ENCODE peak calls at places on chromosomes 16 and 17, in nine cellular contexts. Z is tibial artery, Y is uterus, V is testis, B is prostate gland, A is Peyer's patch, D is DND-41, F is dorsolateral prefrontal cortex, X is left ventricle myocardium inferior. O is an unnamed sample.

GRCh38 chr16:4706871-4707270 is 13.5 kb downstream of the NUDT16L1 start:
- DNase-seq in A (no peak), Y (no peak), X (no peak), B (no peak), V (no peak), F (no peak), Z (no peak), D (no peak), O (no peak)

GRCh38 chr16:53509906-53510703 is 7.1 kb upstream of the AKTIP start:
- DNase-seq in Z (peak), V (peak), Y (peak), B (peak), X (peak), D (peak), F (peak), A (peak), O (peak)

GRCh38 chr16:79372504-79373184 is 227.9 kb downstream of the MAF start:
- DNase-seq in Z (no peak), X (no peak), Y (peak), A (no peak), D (no peak), B (no peak), F (no peak), V (no peak), O (no peak)

GRCh38 chr17:73281926-73282325 is 20.2 kb upstream of the CPSF4L start:
- DNase-seq in A (no peak), Y (no peak), V (no peak), X (no peak), F (no peak), D (no peak), B (no peak), Z (no peak), O (no peak)

GRCh38 chr17:43025290-43025657 is 243 bp downstream of the RND2 start:
- DNase-seq in D (no peak), Z (no peak), Y (peak), F (no peak), B (no peak), X (no peak), A (no peak), V (no peak), O (no peak)

GRCh38 chr17:77687921-77688320 is 270.6 kb upstream of the TNRC6C start:
- DNase-seq in Z (no peak), X (no peak), D (no peak), B (no peak), A (no peak), V (no peak), F (no peak), Y (no peak), O (no peak)

GRCh38 chr16:71338193-71338592 is 20.3 kb upstream of the CALB2 start:
- DNase-seq in D (no peak), A (no peak), F (no peak), Y (no peak), B (no peak), Z (no peak), V (no peak), X (no peak), O (no peak)

GRCh38 chr17:78394209-78394608 is 15.8 kb downstream of the PGS1 start:
- DNase-seq in F (no peak), Z (no peak), X (no peak), A (no peak), D (no peak), V (no peak), B (no peak), Y (no peak), O (no peak)

GRCh38 chr17:44591223-44591622 is 33.9 kb downstream of the FZD2 start:
- DNase-seq in B (no peak), X (no peak), D (no peak), Y (no peak), V (no peak), A (no peak), F (no peak), Z (no peak), O (no peak)

GRCh38 chr16:23505942-23506605 is 4.2 kb downstream of the GGA2 start:
- DNase-seq in X (no peak), Z (no peak), Y (no peak), B (no peak), D (no peak), A (no peak), V (no peak), F (no peak), O (no peak)

GRCh38 chr16:24013733-24014645 is 178.2 kb downstream of the PRKCB start:
- DNase-seq in Z (no peak), F (no peak), D (peak), Y (no peak), X (no peak), B (no peak), V (no peak), A (peak), O (no peak)

GRCh38 chr16:74710401-74710800 is 9.7 kb upstream of the MLKL start:
- DNase-seq in A (no peak), V (no peak), B (no peak), Z (no peak), F (no peak), Y (no peak), D (no peak), X (no peak), O (no peak)

GRCh38 chr17:43524945-43525575 is 21.1 kb downstream of the ETV4 start:
- DNase-seq in D (no peak), X (no peak), B (no peak), A (no peak), F (no peak), Z (no peak), V (no peak), Y (no peak), O (no peak)

GRCh38 chr16:81592353-81592866 is 147.8 kb downstream of the CMIP start:
- DNase-seq in Y (no peak), X (no peak), F (no peak), D (no peak), Z (no peak), V (no peak), A (peak), B (no peak), O (no peak)

GRCh38 chr17:55648086-55648485 is 74.6 kb downstream of the TMEM100 start:
- DNase-seq in V (no peak), F (no peak), Z (no peak), Y (no peak), D (no peak), B (no peak), X (no peak), A (no peak), O (no peak)

GRCh38 chr17:40480501-40481003 is 20.9 kb downstream of the TNS4 start:
- DNase-seq in Y (no peak), V (no peak), Z (no peak), B (no peak), D (peak), A (peak), F (no peak), X (no peak), O (no peak)

GRCh38 chr17:67528751-67529436 is 151.8 kb downstream of the PITPNC1 start:
- DNase-seq in F (peak), Y (peak), V (peak), D (no peak), Z (peak), A (peak), B (peak), X (peak), O (peak)

GRCh38 chr17:79845601-79845949 is 6.3 kb upstream of the CBX4 start:
- DNase-seq in X (no peak), B (no peak), Z (peak), A (peak), Y (no peak), F (no peak), D (no peak), V (peak), O (no peak)

GRCh38 chr17:50074227-50074626 is 18.3 kb downstream of the ITGA3 start:
- DNase-seq in Z (no peak), B (no peak), A (no peak), F (no peak), X (no peak), Y (no peak), V (no peak), D (no peak), O (no peak)

GRCh38 chr17:35449371-35449931 is 885 bp upstream of the SLFN13 start:
- DNase-seq in X (peak), F (no peak), A (no peak), V (no peak), Z (peak), B (no peak), D (no peak), Y (no peak), O (no peak)

GRCh38 chr16:72938426-72939164 is 109.3 kb downstream of the ZFHX3 start:
- DNase-seq in B (peak), A (peak), V (peak), F (no peak), X (peak), Z (peak), D (no peak), Y (peak), O (peak)

GRCh38 chr16:14462811-14463210 is 167.2 kb downstream of the PARN start:
- DNase-seq in D (no peak), X (no peak), B (no peak), V (no peak), A (no peak), Z (no peak), Y (no peak), F (no peak), O (no peak)

GRCh38 chr16:8867483-8868271 is 1.1 kb downstream of the CARHSP1 start:
- DNase-seq in D (peak), Y (peak), A (peak), V (peak), F (peak), Z (peak), X (peak), B (no peak), O (no peak)

GRCh38 chr16:15516609-15517008 is 82.2 kb downstream of the BMERB1 start:
- DNase-seq in Z (no peak), X (no peak), B (no peak), F (no peak), D (no peak), Y (no peak), V (no peak), A (no peak), O (no peak)

GRCh38 chr17:15510361-15510760 is 42.9 kb upstream of the CDRT4 start:
- DNase-seq in D (no peak), V (no peak), Z (no peak), F (no peak), Y (no peak), A (no peak), B (no peak), X (no peak), O (peak)

GRCh38 chr17:40021471-40021961 is 6.3 kb downstream of the CSF3 start:
- DNase-seq in D (no peak), B (no peak), A (no peak), Y (peak), X (no peak), Z (peak), V (no peak), F (no peak), O (no peak)

GRCh38 chr16:2054543-2055245 is 6.9 kb downstream of the TSC2 start:
- DNase-seq in Y (no peak), Z (no peak), D (no peak), V (no peak), A (peak), B (no peak), F (no peak), X (no peak), O (no peak)

GRCh38 chr16:57708168-57708567 is 13.6 kb downstream of the DRC7 start:
- DNase-seq in F (no peak), V (no peak), D (no peak), X (no peak), A (no peak), Y (no peak), B (no peak), Z (no peak), O (no peak)

GRCh38 chr16:1831537-1832075 is 4.6 kb downstream of the FAHD1 start:
- DNase-seq in V (no peak), D (no peak), X (no peak), F (no peak), A (no peak), Z (no peak), B (no peak), Y (no peak), O (no peak)

GRCh38 chr17:3890893-3891219 is 2.0 kb downstream of the CAMKK1 start:
- DNase-seq in V (no peak), B (no peak), A (no peak), Z (no peak), X (no peak), F (no peak), D (no peak), Y (no peak), O (no peak)

GRCh38 chr17:45050680-45051059 is 762 bp downstream of the DCAKD start:
- DNase-seq in V (no peak), B (no peak), X (no peak), D (peak), Y (no peak), Z (no peak), A (no peak), F (no peak), O (no peak)

GRCh38 chr16:2033057-2033911 is 6.6 kb downstream of the NHERF2 start:
- DNase-seq in A (no peak), D (no peak), Z (peak), X (peak), V (no peak), F (peak), Y (peak), B (no peak), O (peak)

GRCh38 chr17:41697122-41697962 is 8.7 kb downstream of the EIF1 start:
- DNase-seq in Z (peak), X (peak), B (peak), V (peak), F (no peak), D (no peak), Y (peak), A (no peak), O (no peak)

GRCh38 chr16:73890524-73891500 is 405.8 kb upstream of the PSMD7 start:
- DNase-seq in Y (no peak), Z (no peak), D (peak), F (no peak), B (no peak), X (no peak), V (no peak), A (no peak), O (no peak)

GRCh38 chr16:4032768-4033167 is 83.5 kb downstream of the ADCY9 start:
- DNase-seq in Y (no peak), B (peak), X (no peak), D (no peak), V (no peak), F (no peak), Z (peak), A (peak), O (peak)

GRCh38 chr16:70746708-70747424 is 54.1 kb downstream of the VAC14 start:
- DNase-seq in Y (peak), V (no peak), X (peak), D (peak), F (no peak), Z (peak), B (peak), A (peak), O (peak)

DNA sequence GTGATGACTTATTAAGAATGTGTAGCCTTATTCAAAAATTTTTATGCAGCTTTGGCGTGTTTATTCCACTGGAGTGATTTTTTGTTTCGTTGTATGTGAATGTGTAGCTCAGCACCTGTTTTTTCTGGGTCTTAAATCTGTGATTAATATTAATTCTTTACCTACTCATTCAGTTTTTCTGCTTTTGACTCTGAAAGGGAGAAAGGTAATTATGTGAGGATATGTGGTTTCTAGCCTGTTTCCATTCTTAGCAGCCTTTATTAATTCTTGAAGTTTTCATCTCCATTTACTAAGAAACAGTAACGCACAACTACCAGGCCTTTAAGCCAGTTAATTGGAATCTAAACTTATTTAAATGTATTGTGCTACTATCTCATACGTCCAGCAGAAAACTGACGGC is 7.0 kb downstream of the HEATR3 start:
- DNase-seq in V (no peak), Y (no peak), A (no peak), Z (no peak), D (no peak), B (no peak), X (no peak), F (no peak), O (no peak)
- H3K27ac ChIP-seq in V (no peak), Y (no peak), A (no peak), Z (no peak), D (no peak), B (no peak), X (no peak), F (no peak), O (no peak)

GRCh38 chr17:57084361-57084801 is 665 bp upstream of the AKAP1 start:
- DNase-seq in B (no peak), F (no peak), D (no peak), V (no peak), Y (no peak), A (no peak), Z (no peak), X (no peak), O (no peak)

GRCh38 chr17:57084802-57085447 is at the start of gene AKAP1:
- DNase-seq in Y (peak), F (peak), V (peak), D (peak), B (peak), A (peak), X (peak), Z (peak), O (peak)

GRCh38 chr17:57088298-57088697 is 3.3 kb downstream of the AKAP1 start:
- DNase-seq in Y (no peak), Z (no peak), B (no peak), A (no peak), V (no peak), F (no peak), X (no peak), D (no peak), O (no peak)

GRCh38 chr17:57086069-57086930 is 1.3 kb downstream of the AKAP1 start:
- DNase-seq in B (no peak), Z (peak), X (no peak), D (peak), A (peak), Y (no peak), F (no peak), V (peak), O (no peak)

DNA sequence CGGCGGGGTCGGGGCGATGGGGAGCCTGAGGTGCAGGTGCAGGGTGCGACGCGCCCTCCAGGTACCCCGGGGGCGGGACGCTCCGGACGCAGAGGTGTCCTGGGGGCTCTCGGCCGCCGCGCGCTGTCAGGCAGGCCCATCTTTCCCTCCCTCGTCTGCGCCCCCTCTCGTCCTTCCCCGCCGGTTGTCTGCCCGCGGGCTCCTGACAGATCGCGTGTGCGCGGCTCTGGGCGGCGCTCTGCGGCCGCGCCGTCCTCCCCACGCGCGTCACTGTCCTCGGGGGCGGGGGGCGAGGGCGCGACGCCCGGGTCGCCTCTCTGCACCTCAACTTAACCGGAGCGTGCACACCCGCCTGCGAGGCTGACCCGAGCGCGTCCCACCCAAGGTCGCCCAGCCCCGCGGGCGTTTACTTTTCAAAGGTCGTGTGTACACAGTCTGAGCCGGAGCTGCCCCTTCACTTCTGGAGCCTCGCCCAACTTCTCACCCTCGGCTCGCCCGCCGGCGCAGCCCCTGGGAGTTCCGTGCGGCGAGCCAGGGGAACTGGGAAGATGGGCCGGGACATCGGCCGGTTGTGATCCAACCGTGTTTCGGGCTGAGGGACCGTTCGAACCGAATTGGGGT is 512 bp downstream of the AKAP1 start:
- DNase-seq in X (peak), Y (peak), Z (peak), V (peak), B (no peak), A (peak), F (peak), D (peak), O (no peak)
- TF ChIP-seq CTCF in X (peak), Y (peak), Z (no peak), V (no peak), B (no peak), A (no peak), F (peak), D (peak), O (no peak)

DNA sequence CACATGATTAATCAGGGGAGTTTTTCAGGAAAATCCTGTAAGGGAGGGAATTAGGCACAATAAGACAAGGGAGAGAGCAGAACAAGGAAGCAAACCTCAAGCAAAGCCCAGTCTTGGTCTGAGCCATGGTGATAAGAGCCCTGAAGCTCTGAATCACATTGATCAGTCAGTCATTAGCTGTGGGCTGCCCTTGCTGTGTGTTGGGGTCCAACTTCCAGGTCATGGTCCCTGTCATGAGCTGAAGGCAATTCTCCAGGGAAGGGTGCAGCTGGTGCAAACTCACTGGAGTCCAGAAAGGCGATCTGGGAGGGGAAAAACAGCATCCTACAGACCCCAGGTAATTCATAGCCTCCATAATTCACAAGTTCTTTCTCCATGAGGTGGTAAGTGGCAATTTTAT is 89.9 kb downstream of the CYLD start:
- DNase-seq in V (no peak), Z (no peak), B (no peak), X (no peak), F (no peak), A (no peak), D (no peak), Y (no peak), O (no peak)
- H3K4me3 ChIP-seq in V (no peak), Z (no peak), B (no peak), X (no peak), F (no peak), A (no peak), D (no peak), Y (no peak), O (no peak)

GRCh38 chr16:530111-530817 is 2.8 kb downstream of the CAPN15 start:
- DNase-seq in X (no peak), D (no peak), Y (no peak), A (peak), V (no peak), F (no peak), Z (no peak), B (no peak), O (no peak)

GRCh38 chr16:526181-527014 is 1.1 kb upstream of the CAPN15 start:
- DNase-seq in Z (no peak), B (no peak), X (peak), D (peak), Y (no peak), F (no peak), V (peak), A (no peak), O (no peak)

GRCh38 chr16:527015-527903 is at the start of gene CAPN15:
- DNase-seq in Z (peak), V (peak), Y (peak), B (peak), X (peak), D (peak), F (peak), A (peak), O (peak)

GRCh38 chr16:529012-529575 is 1.6 kb downstream of the CAPN15 start:
- DNase-seq in V (no peak), A (no peak), X (no peak), Z (no peak), B (no peak), D (peak), F (no peak), Y (no peak), O (no peak)

DNA sequence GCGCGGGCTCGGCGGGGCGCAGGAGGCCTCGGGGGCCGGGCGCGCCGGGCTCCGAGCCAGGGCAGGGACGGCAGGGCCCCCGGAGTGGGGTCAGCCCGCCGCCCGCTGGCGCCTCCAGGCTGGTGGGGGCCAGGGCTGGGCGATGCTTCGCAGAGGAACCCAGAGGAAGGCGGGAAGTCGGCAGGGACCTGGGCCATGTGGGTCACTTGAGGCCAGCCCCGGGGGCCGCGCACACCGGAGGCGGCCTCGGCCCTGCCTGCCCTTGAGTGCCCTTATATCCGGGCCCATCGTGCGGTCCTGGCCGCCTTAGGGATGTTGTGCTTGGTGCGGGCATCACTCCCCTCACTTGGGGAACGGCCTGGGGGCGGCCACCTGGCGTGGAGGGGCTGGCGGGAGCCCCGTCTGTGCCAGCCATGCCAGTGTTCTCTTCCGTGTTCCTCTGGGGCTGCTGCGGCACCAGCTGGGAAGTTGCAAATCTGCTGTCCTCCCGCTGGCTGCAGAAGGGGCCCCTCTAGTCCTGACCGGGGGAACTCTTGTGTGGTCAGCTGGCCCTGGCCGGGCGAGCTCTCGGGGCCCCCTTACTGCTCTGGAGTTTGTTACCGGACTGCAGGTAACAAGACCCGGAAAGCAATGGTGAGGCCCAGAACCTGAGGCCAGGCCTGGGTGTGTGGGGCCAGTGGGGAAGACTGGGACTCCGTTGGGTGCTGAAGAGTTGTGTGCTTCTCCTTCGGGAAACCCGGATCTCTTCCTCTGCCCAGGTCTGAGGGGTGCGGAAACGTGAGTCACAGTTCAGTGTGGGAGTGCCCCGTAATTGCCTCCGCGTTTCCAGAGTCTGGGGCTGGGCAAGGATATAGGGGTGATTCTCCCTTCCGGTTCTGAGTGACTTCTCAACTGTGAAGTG is 849 bp downstream of the CAPN15 start:
- DNase-seq in F (no peak), Z (no peak), Y (no peak), B (no peak), X (no peak), D (peak), A (peak), V (no peak), O (peak)
- H3K27ac ChIP-seq in F (no peak), Z (peak), Y (peak), B (peak), X (peak), D (peak), A (peak), V (peak), O (peak)